ENCODE peak calls at places on chromosome 6, in eight cellular contexts. T is GM20000; E is endothelial cell of umbilical vein; Y is activated naive CD8-positive, alpha-beta T cell treated with anti-CD3 and anti-CD28 coated beads, Interleukin-2, amount 50 U/mL, for 16 hours; Z is NCI-H2081; L is activated gamma-delta T cell treated with Interleukin-2 at 50 U/mL for 16 hours; W is skeletal muscle cell; M is anterior cingulate cortex. V is an unnamed sample.

GRCh38 chr6:33621396-33622388 is 570 bp downstream of the ITPR3 start:
- DNase-seq in T (peak; percentile 67), W (no peak), Z (peak; percentile 57), Y (no peak), E (peak; percentile 34), M (no peak), L (peak; percentile 20), V (peak; percentile 49)

GRCh38 chr6:34928220-34928619 is 39.2 kb downstream of the ANKS1A start:
- DNase-seq in L (no peak), E (no peak), T (no peak), M (no peak), W (no peak), Z (no peak), Y (no peak), V (no peak)

GRCh38 chr6:35311390-35312075 is 13.9 kb downstream of the DEF6 start:
- DNase-seq in Y (no peak), L (peak; percentile 70), W (no peak), T (peak; percentile 55), Z (no peak), M (no peak), E (no peak), V (no peak)

GRCh38 chr6:35202066-35202546 is 11.7 kb upstream of the SCUBE3 start:
- DNase-seq in E (no peak), M (no peak), Y (no peak), Z (no peak), L (no peak), T (no peak), W (no peak), V (peak; percentile 29)

GRCh38 chr6:31620586-31621319 is at the start of gene PRRC2A:
- DNase-seq in W (no peak), E (no peak), Z (peak; percentile 79), Y (peak; percentile 57), T (peak; percentile 98), L (peak; percentile 95), M (peak; percentile 72), V (no peak)

GRCh38 chr6:87465041-87465440 is 7.7 kb upstream of the SLC35A1 start:
- DNase-seq in W (no peak), E (no peak), Y (no peak), T (no peak), Z (no peak), M (no peak), L (no peak), V (no peak)

GRCh38 chr6:150996968-150997367 is 131.5 kb downstream of the MTHFD1L start:
- DNase-seq in T (no peak), L (no peak), Z (no peak), W (no peak), E (no peak), Y (no peak), M (no peak), V (no peak)

GRCh38 chr6:38279423-38279822 is 360.3 kb downstream of the BTBD9 start:
- DNase-seq in L (no peak), E (no peak), M (no peak), Z (no peak), T (no peak), W (no peak), Y (no peak), V (peak; percentile 22)

GRCh38 chr6:124056884-124057283 is 253.2 kb downstream of the NKAIN2 start:
- DNase-seq in T (no peak), Y (no peak), E (no peak), L (no peak), M (no peak), W (no peak), Z (peak; percentile 70), V (no peak)

GRCh38 chr6:158708239-158708638 is 58.4 kb downstream of the SYTL3 start:
- DNase-seq in Z (no peak), W (no peak), M (no peak), T (no peak), E (peak; percentile 53), Y (no peak), L (no peak), V (no peak)

GRCh38 chr6:24974182-24975171 is 38.7 kb upstream of the RIPOR2 start:
- DNase-seq in W (no peak), L (peak; percentile 22), T (no peak), Z (no peak), Y (no peak), M (no peak), E (no peak), V (peak; percentile 7)

GRCh38 chr6:53395986-53396385 is 47.2 kb upstream of the ELOVL5 start:
- DNase-seq in Y (no peak), E (no peak), W (no peak), T (no peak), M (no peak), Z (no peak), L (no peak), V (no peak)

GRCh38 chr6:112153926-112154621 is 66.7 kb downstream of the FAM229B start:
- DNase-seq in M (no peak), L (no peak), Z (no peak), Y (no peak), W (peak; percentile 31), E (peak; percentile 26), T (no peak), V (peak; percentile 48)

V was measured in PC-3.